ENCODE peak calls at places on chromosomes 6 and 20, in eight cellular contexts. One of them, this sample, is unnamed.

GRCh38 chr6:148760568-148761531 is 14.0 kb downstream of the UST start:
- DNase-seq in AG10803: peak
- DNase-seq in Right ventricle myocardium superior: peak
- DNase-seq in ascending aorta: peak
- DNase-seq in stimulated activated CD4-positive, alpha-beta T cell treated with anti-CD3 and anti-CD28 coated beads, Interleukin-1b, Interleukin-23, amount 100 ng/mL, for 24 hours: no peak
- DNase-seq in stimulated activated CD8-positive, alpha-beta memory T cell treated with anti-CD3 and anti-CD28 coated beads, Interleukin-2, amount 100 ng/mL, for 1 hour: peak
- DNase-seq in activated CD4-positive, alpha-beta T cell treated with anti-CD3 and anti-CD28 coated beads, Interleukin-2, amount 10 ng/mL, durations not matched to agents 7 days and 5 days: peak
- DNase-seq in RPMI7951: peak
- DNase-seq in this sample: no peak

GRCh38 chr6:147438758-147439528 is 69.5 kb upstream of the SAMD5 start:
- DNase-seq in AG10803: no peak
- DNase-seq in Right ventricle myocardium superior: no peak
- DNase-seq in ascending aorta: no peak
- DNase-seq in stimulated activated CD4-positive, alpha-beta T cell treated with anti-CD3 and anti-CD28 coated beads, Interleukin-1b, Interleukin-23, amount 100 ng/mL, for 24 hours: no peak
- DNase-seq in stimulated activated CD8-positive, alpha-beta memory T cell treated with anti-CD3 and anti-CD28 coated beads, Interleukin-2, amount 100 ng/mL, for 1 hour: no peak
- DNase-seq in activated CD4-positive, alpha-beta T cell treated with anti-CD3 and anti-CD28 coated beads, Interleukin-2, amount 10 ng/mL, durations not matched to agents 7 days and 5 days: no peak
- DNase-seq in RPMI7951: no peak
- DNase-seq in this sample: no peak

GRCh38 chr6:21808551-21809181 is 215.1 kb downstream of the SOX4 start:
- DNase-seq in AG10803: peak
- DNase-seq in Right ventricle myocardium superior: peak
- DNase-seq in ascending aorta: no peak
- DNase-seq in stimulated activated CD4-positive, alpha-beta T cell treated with anti-CD3 and anti-CD28 coated beads, Interleukin-1b, Interleukin-23, amount 100 ng/mL, for 24 hours: no peak
- DNase-seq in stimulated activated CD8-positive, alpha-beta memory T cell treated with anti-CD3 and anti-CD28 coated beads, Interleukin-2, amount 100 ng/mL, for 1 hour: no peak
- DNase-seq in activated CD4-positive, alpha-beta T cell treated with anti-CD3 and anti-CD28 coated beads, Interleukin-2, amount 10 ng/mL, durations not matched to agents 7 days and 5 days: no peak
- DNase-seq in RPMI7951: peak
- DNase-seq in this sample: peak

GRCh38 chr6:141719476-141719875 is 413.2 kb upstream of the GJE1 start:
- DNase-seq in AG10803: no peak
- DNase-seq in Right ventricle myocardium superior: no peak
- DNase-seq in ascending aorta: no peak
- DNase-seq in stimulated activated CD4-positive, alpha-beta T cell treated with anti-CD3 and anti-CD28 coated beads, Interleukin-1b, Interleukin-23, amount 100 ng/mL, for 24 hours: no peak
- DNase-seq in stimulated activated CD8-positive, alpha-beta memory T cell treated with anti-CD3 and anti-CD28 coated beads, Interleukin-2, amount 100 ng/mL, for 1 hour: no peak
- DNase-seq in activated CD4-positive, alpha-beta T cell treated with anti-CD3 and anti-CD28 coated beads, Interleukin-2, amount 10 ng/mL, durations not matched to agents 7 days and 5 days: no peak
- DNase-seq in RPMI7951: no peak
- DNase-seq in this sample: no peak

GRCh38 chr6:140731741-140732140 is 1357.3 kb upstream of the CITED2 start:
- DNase-seq in AG10803: no peak
- DNase-seq in Right ventricle myocardium superior: no peak
- DNase-seq in ascending aorta: no peak
- DNase-seq in stimulated activated CD4-positive, alpha-beta T cell treated with anti-CD3 and anti-CD28 coated beads, Interleukin-1b, Interleukin-23, amount 100 ng/mL, for 24 hours: no peak
- DNase-seq in stimulated activated CD8-positive, alpha-beta memory T cell treated with anti-CD3 and anti-CD28 coated beads, Interleukin-2, amount 100 ng/mL, for 1 hour: no peak
- DNase-seq in activated CD4-positive, alpha-beta T cell treated with anti-CD3 and anti-CD28 coated beads, Interleukin-2, amount 10 ng/mL, durations not matched to agents 7 days and 5 days: no peak
- DNase-seq in RPMI7951: no peak
- DNase-seq in this sample: peak

GRCh38 chr20:50284811-50285375 is 94.3 kb downstream of the CEBPB start:
- DNase-seq in AG10803: no peak
- DNase-seq in Right ventricle myocardium superior: peak
- DNase-seq in ascending aorta: no peak
- DNase-seq in stimulated activated CD4-positive, alpha-beta T cell treated with anti-CD3 and anti-CD28 coated beads, Interleukin-1b, Interleukin-23, amount 100 ng/mL, for 24 hours: no peak
- DNase-seq in stimulated activated CD8-positive, alpha-beta memory T cell treated with anti-CD3 and anti-CD28 coated beads, Interleukin-2, amount 100 ng/mL, for 1 hour: no peak
- DNase-seq in activated CD4-positive, alpha-beta T cell treated with anti-CD3 and anti-CD28 coated beads, Interleukin-2, amount 10 ng/mL, durations not matched to agents 7 days and 5 days: no peak
- DNase-seq in RPMI7951: no peak
- DNase-seq in this sample: no peak

GRCh38 chr20:711526-711925 is 35.9 kb upstream of the SCRT2 start:
- DNase-seq in AG10803: no peak
- DNase-seq in Right ventricle myocardium superior: peak
- DNase-seq in ascending aorta: no peak
- DNase-seq in stimulated activated CD4-positive, alpha-beta T cell treated with anti-CD3 and anti-CD28 coated beads, Interleukin-1b, Interleukin-23, amount 100 ng/mL, for 24 hours: no peak
- DNase-seq in stimulated activated CD8-positive, alpha-beta memory T cell treated with anti-CD3 and anti-CD28 coated beads, Interleukin-2, amount 100 ng/mL, for 1 hour: no peak
- DNase-seq in activated CD4-positive, alpha-beta T cell treated with anti-CD3 and anti-CD28 coated beads, Interleukin-2, amount 10 ng/mL, durations not matched to agents 7 days and 5 days: no peak
- DNase-seq in RPMI7951: no peak
- DNase-seq in this sample: no peak

GRCh38 chr6:24228681-24229255 is 102.8 kb downstream of the NRSN1 start:
- DNase-seq in AG10803: peak
- DNase-seq in Right ventricle myocardium superior: no peak
- DNase-seq in ascending aorta: no peak
- DNase-seq in stimulated activated CD4-positive, alpha-beta T cell treated with anti-CD3 and anti-CD28 coated beads, Interleukin-1b, Interleukin-23, amount 100 ng/mL, for 24 hours: no peak
- DNase-seq in stimulated activated CD8-positive, alpha-beta memory T cell treated with anti-CD3 and anti-CD28 coated beads, Interleukin-2, amount 100 ng/mL, for 1 hour: no peak
- DNase-seq in activated CD4-positive, alpha-beta T cell treated with anti-CD3 and anti-CD28 coated beads, Interleukin-2, amount 10 ng/mL, durations not matched to agents 7 days and 5 days: no peak
- DNase-seq in RPMI7951: peak
- DNase-seq in this sample: no peak

GRCh38 chr6:81487489-81487888 is 265.0 kb downstream of the TENT5A start:
- DNase-seq in AG10803: peak
- DNase-seq in Right ventricle myocardium superior: peak
- DNase-seq in ascending aorta: peak
- DNase-seq in stimulated activated CD4-positive, alpha-beta T cell treated with anti-CD3 and anti-CD28 coated beads, Interleukin-1b, Interleukin-23, amount 100 ng/mL, for 24 hours: no peak
- DNase-seq in stimulated activated CD8-positive, alpha-beta memory T cell treated with anti-CD3 and anti-CD28 coated beads, Interleukin-2, amount 100 ng/mL, for 1 hour: no peak
- DNase-seq in activated CD4-positive, alpha-beta T cell treated with anti-CD3 and anti-CD28 coated beads, Interleukin-2, amount 10 ng/mL, durations not matched to agents 7 days and 5 days: no peak
- DNase-seq in RPMI7951: peak
- DNase-seq in this sample: peak

GRCh38 chr6:156919819-156920379 is 142.7 kb downstream of the ARID1B start:
- DNase-seq in AG10803: no peak
- DNase-seq in Right ventricle myocardium superior: no peak
- DNase-seq in ascending aorta: no peak
- DNase-seq in stimulated activated CD4-positive, alpha-beta T cell treated with anti-CD3 and anti-CD28 coated beads, Interleukin-1b, Interleukin-23, amount 100 ng/mL, for 24 hours: no peak
- DNase-seq in stimulated activated CD8-positive, alpha-beta memory T cell treated with anti-CD3 and anti-CD28 coated beads, Interleukin-2, amount 100 ng/mL, for 1 hour: no peak
- DNase-seq in activated CD4-positive, alpha-beta T cell treated with anti-CD3 and anti-CD28 coated beads, Interleukin-2, amount 10 ng/mL, durations not matched to agents 7 days and 5 days: no peak
- DNase-seq in RPMI7951: no peak
- DNase-seq in this sample: no peak

GRCh38 chr20:35329435-35330139 is 37.4 kb upstream of the FAM83C start:
- DNase-seq in AG10803: peak
- DNase-seq in Right ventricle myocardium superior: no peak
- DNase-seq in ascending aorta: no peak
- DNase-seq in stimulated activated CD4-positive, alpha-beta T cell treated with anti-CD3 and anti-CD28 coated beads, Interleukin-1b, Interleukin-23, amount 100 ng/mL, for 24 hours: peak
- DNase-seq in stimulated activated CD8-positive, alpha-beta memory T cell treated with anti-CD3 and anti-CD28 coated beads, Interleukin-2, amount 100 ng/mL, for 1 hour: no peak
- DNase-seq in activated CD4-positive, alpha-beta T cell treated with anti-CD3 and anti-CD28 coated beads, Interleukin-2, amount 10 ng/mL, durations not matched to agents 7 days and 5 days: peak
- DNase-seq in RPMI7951: peak
- DNase-seq in this sample: no peak

GRCh38 chr6:41784581-41785171 is 2.8 kb upstream of the TOMM6 start:
- DNase-seq in AG10803: no peak
- DNase-seq in Right ventricle myocardium superior: peak
- DNase-seq in ascending aorta: no peak
- DNase-seq in stimulated activated CD4-positive, alpha-beta T cell treated with anti-CD3 and anti-CD28 coated beads, Interleukin-1b, Interleukin-23, amount 100 ng/mL, for 24 hours: no peak
- DNase-seq in stimulated activated CD8-positive, alpha-beta memory T cell treated with anti-CD3 and anti-CD28 coated beads, Interleukin-2, amount 100 ng/mL, for 1 hour: no peak
- DNase-seq in activated CD4-positive, alpha-beta T cell treated with anti-CD3 and anti-CD28 coated beads, Interleukin-2, amount 10 ng/mL, durations not matched to agents 7 days and 5 days: no peak
- DNase-seq in RPMI7951: no peak
- DNase-seq in this sample: no peak

GRCh38 chr6:35943390-35943789 is 22.5 kb upstream of the SRPK1 start:
- DNase-seq in AG10803: no peak
- DNase-seq in Right ventricle myocardium superior: no peak
- DNase-seq in ascending aorta: no peak
- DNase-seq in stimulated activated CD4-positive, alpha-beta T cell treated with anti-CD3 and anti-CD28 coated beads, Interleukin-1b, Interleukin-23, amount 100 ng/mL, for 24 hours: no peak
- DNase-seq in stimulated activated CD8-positive, alpha-beta memory T cell treated with anti-CD3 and anti-CD28 coated beads, Interleukin-2, amount 100 ng/mL, for 1 hour: no peak
- DNase-seq in activated CD4-positive, alpha-beta T cell treated with anti-CD3 and anti-CD28 coated beads, Interleukin-2, amount 10 ng/mL, durations not matched to agents 7 days and 5 days: no peak
- DNase-seq in RPMI7951: no peak
- DNase-seq in this sample: no peak

GRCh38 chr20:44704551-44704971 is 10.6 kb upstream of the CCN5 start:
- DNase-seq in AG10803: peak
- DNase-seq in Right ventricle myocardium superior: no peak
- DNase-seq in ascending aorta: no peak
- DNase-seq in stimulated activated CD4-positive, alpha-beta T cell treated with anti-CD3 and anti-CD28 coated beads, Interleukin-1b, Interleukin-23, amount 100 ng/mL, for 24 hours: no peak
- DNase-seq in stimulated activated CD8-positive, alpha-beta memory T cell treated with anti-CD3 and anti-CD28 coated beads, Interleukin-2, amount 100 ng/mL, for 1 hour: no peak
- DNase-seq in activated CD4-positive, alpha-beta T cell treated with anti-CD3 and anti-CD28 coated beads, Interleukin-2, amount 10 ng/mL, durations not matched to agents 7 days and 5 days: no peak
- DNase-seq in RPMI7951: peak
- DNase-seq in this sample: no peak

GRCh38 chr6:151004415-151005024 is 139.0 kb downstream of the MTHFD1L start:
- DNase-seq in AG10803: peak
- DNase-seq in Right ventricle myocardium superior: no peak
- DNase-seq in ascending aorta: no peak
- DNase-seq in stimulated activated CD4-positive, alpha-beta T cell treated with anti-CD3 and anti-CD28 coated beads, Interleukin-1b, Interleukin-23, amount 100 ng/mL, for 24 hours: no peak
- DNase-seq in stimulated activated CD8-positive, alpha-beta memory T cell treated with anti-CD3 and anti-CD28 coated beads, Interleukin-2, amount 100 ng/mL, for 1 hour: no peak
- DNase-seq in activated CD4-positive, alpha-beta T cell treated with anti-CD3 and anti-CD28 coated beads, Interleukin-2, amount 10 ng/mL, durations not matched to agents 7 days and 5 days: no peak
- DNase-seq in RPMI7951: peak
- DNase-seq in this sample: peak

GRCh38 chr6:131982740-131983259 is 31.6 kb upstream of the CCN2 start:
- DNase-seq in AG10803: peak
- DNase-seq in Right ventricle myocardium superior: no peak
- DNase-seq in ascending aorta: no peak
- DNase-seq in stimulated activated CD4-positive, alpha-beta T cell treated with anti-CD3 and anti-CD28 coated beads, Interleukin-1b, Interleukin-23, amount 100 ng/mL, for 24 hours: no peak
- DNase-seq in stimulated activated CD8-positive, alpha-beta memory T cell treated with anti-CD3 and anti-CD28 coated beads, Interleukin-2, amount 100 ng/mL, for 1 hour: no peak
- DNase-seq in activated CD4-positive, alpha-beta T cell treated with anti-CD3 and anti-CD28 coated beads, Interleukin-2, amount 10 ng/mL, durations not matched to agents 7 days and 5 days: no peak
- DNase-seq in RPMI7951: peak
- DNase-seq in this sample: no peak

GRCh38 chr6:84768442-84769174 is 4.2 kb upstream of the TBX18 start:
- DNase-seq in AG10803: no peak
- DNase-seq in Right ventricle myocardium superior: peak
- DNase-seq in ascending aorta: peak
- DNase-seq in stimulated activated CD4-positive, alpha-beta T cell treated with anti-CD3 and anti-CD28 coated beads, Interleukin-1b, Interleukin-23, amount 100 ng/mL, for 24 hours: no peak
- DNase-seq in stimulated activated CD8-positive, alpha-beta memory T cell treated with anti-CD3 and anti-CD28 coated beads, Interleukin-2, amount 100 ng/mL, for 1 hour: no peak
- DNase-seq in activated CD4-positive, alpha-beta T cell treated with anti-CD3 and anti-CD28 coated beads, Interleukin-2, amount 10 ng/mL, durations not matched to agents 7 days and 5 days: no peak
- DNase-seq in RPMI7951: peak
- DNase-seq in this sample: no peak

GRCh38 chr6:139940741-139941712 is 566.6 kb upstream of the CITED2 start:
- DNase-seq in AG10803: no peak
- DNase-seq in Right ventricle myocardium superior: no peak
- DNase-seq in ascending aorta: no peak
- DNase-seq in stimulated activated CD4-positive, alpha-beta T cell treated with anti-CD3 and anti-CD28 coated beads, Interleukin-1b, Interleukin-23, amount 100 ng/mL, for 24 hours: no peak
- DNase-seq in stimulated activated CD8-positive, alpha-beta memory T cell treated with anti-CD3 and anti-CD28 coated beads, Interleukin-2, amount 100 ng/mL, for 1 hour: no peak
- DNase-seq in activated CD4-positive, alpha-beta T cell treated with anti-CD3 and anti-CD28 coated beads, Interleukin-2, amount 10 ng/mL, durations not matched to agents 7 days and 5 days: no peak
- DNase-seq in RPMI7951: peak
- DNase-seq in this sample: no peak

GRCh38 chr6:44542401-44543116 is 155.1 kb downstream of the CDC5L start:
- DNase-seq in AG10803: no peak
- DNase-seq in Right ventricle myocardium superior: no peak
- DNase-seq in ascending aorta: peak
- DNase-seq in stimulated activated CD4-positive, alpha-beta T cell treated with anti-CD3 and anti-CD28 coated beads, Interleukin-1b, Interleukin-23, amount 100 ng/mL, for 24 hours: no peak
- DNase-seq in stimulated activated CD8-positive, alpha-beta memory T cell treated with anti-CD3 and anti-CD28 coated beads, Interleukin-2, amount 100 ng/mL, for 1 hour: no peak
- DNase-seq in activated CD4-positive, alpha-beta T cell treated with anti-CD3 and anti-CD28 coated beads, Interleukin-2, amount 10 ng/mL, durations not matched to agents 7 days and 5 days: no peak
- DNase-seq in RPMI7951: no peak
- DNase-seq in this sample: no peak

GRCh38 chr6:167247814-167248595 is 43.1 kb upstream of the UNC93A start:
- DNase-seq in AG10803: no peak
- DNase-seq in Right ventricle myocardium superior: no peak
- DNase-seq in ascending aorta: no peak
- DNase-seq in stimulated activated CD4-positive, alpha-beta T cell treated with anti-CD3 and anti-CD28 coated beads, Interleukin-1b, Interleukin-23, amount 100 ng/mL, for 24 hours: no peak
- DNase-seq in stimulated activated CD8-positive, alpha-beta memory T cell treated with anti-CD3 and anti-CD28 coated beads, Interleukin-2, amount 100 ng/mL, for 1 hour: no peak
- DNase-seq in activated CD4-positive, alpha-beta T cell treated with anti-CD3 and anti-CD28 coated beads, Interleukin-2, amount 10 ng/mL, durations not matched to agents 7 days and 5 days: no peak
- DNase-seq in RPMI7951: no peak
- DNase-seq in this sample: no peak

GRCh38 chr6:118485601-118486550 is 62.2 kb upstream of the PLN start:
- DNase-seq in AG10803: peak
- DNase-seq in Right ventricle myocardium superior: no peak
- DNase-seq in ascending aorta: no peak
- DNase-seq in stimulated activated CD4-positive, alpha-beta T cell treated with anti-CD3 and anti-CD28 coated beads, Interleukin-1b, Interleukin-23, amount 100 ng/mL, for 24 hours: no peak
- DNase-seq in stimulated activated CD8-positive, alpha-beta memory T cell treated with anti-CD3 and anti-CD28 coated beads, Interleukin-2, amount 100 ng/mL, for 1 hour: no peak
- DNase-seq in activated CD4-positive, alpha-beta T cell treated with anti-CD3 and anti-CD28 coated beads, Interleukin-2, amount 10 ng/mL, durations not matched to agents 7 days and 5 days: no peak
- DNase-seq in RPMI7951: peak
- DNase-seq in this sample: no peak

GRCh38 chr6:76684881-76685280 is 612.4 kb upstream of the IMPG1 start:
- DNase-seq in AG10803: no peak
- DNase-seq in Right ventricle myocardium superior: no peak
- DNase-seq in ascending aorta: no peak
- DNase-seq in stimulated activated CD4-positive, alpha-beta T cell treated with anti-CD3 and anti-CD28 coated beads, Interleukin-1b, Interleukin-23, amount 100 ng/mL, for 24 hours: no peak
- DNase-seq in stimulated activated CD8-positive, alpha-beta memory T cell treated with anti-CD3 and anti-CD28 coated beads, Interleukin-2, amount 100 ng/mL, for 1 hour: no peak
- DNase-seq in activated CD4-positive, alpha-beta T cell treated with anti-CD3 and anti-CD28 coated beads, Interleukin-2, amount 10 ng/mL, durations not matched to agents 7 days and 5 days: no peak
- DNase-seq in RPMI7951: peak
- DNase-seq in this sample: no peak

This sample was measured in LNCaP clone FGC.